ENCODE peak calls at places on chromosomes 2 and 18, in five cellular contexts. One of them, this sample, is unnamed.

GRCh38 chr2:223870840-223871618 is 33.6 kb upstream of the AP1S3 start:
- DNase-seq in CD4-positive, alpha-beta T cell: no peak
- DNase-seq in astrocyte: no peak
- DNase-seq in GM23248: peak
- DNase-seq in coronary artery: no peak
- DNase-seq in this sample: no peak

GRCh38 chr2:156947261-156947660 is 310.2 kb upstream of the GALNT5 start:
- DNase-seq in CD4-positive, alpha-beta T cell: no peak
- DNase-seq in astrocyte: no peak
- DNase-seq in GM23248: peak
- DNase-seq in coronary artery: no peak
- DNase-seq in this sample: no peak

GRCh38 chr2:157032019-157032418 is 225.5 kb upstream of the GALNT5 start:
- DNase-seq in CD4-positive, alpha-beta T cell: no peak
- DNase-seq in astrocyte: peak
- DNase-seq in GM23248: peak
- DNase-seq in coronary artery: no peak
- DNase-seq in this sample: peak

GRCh38 chr18:67731853-67732252 is 215.3 kb upstream of the DSEL start:
- DNase-seq in CD4-positive, alpha-beta T cell: no peak
- DNase-seq in astrocyte: peak
- DNase-seq in GM23248: peak
- DNase-seq in coronary artery: no peak
- DNase-seq in this sample: no peak

GRCh38 chr2:222523783-222524544 is 99.6 kb downstream of the SGPP2 start:
- DNase-seq in CD4-positive, alpha-beta T cell: no peak
- DNase-seq in astrocyte: no peak
- DNase-seq in GM23248: peak
- DNase-seq in coronary artery: no peak
- DNase-seq in this sample: no peak

GRCh38 chr2:47190188-47190818 is 35.2 kb upstream of the STPG4 start:
- DNase-seq in CD4-positive, alpha-beta T cell: no peak
- DNase-seq in astrocyte: peak
- DNase-seq in GM23248: peak
- DNase-seq in coronary artery: no peak
- DNase-seq in this sample: peak

GRCh38 chr2:45709137-45709536 is 57.7 kb downstream of the PRKCE start:
- DNase-seq in CD4-positive, alpha-beta T cell: no peak
- DNase-seq in astrocyte: no peak
- DNase-seq in GM23248: no peak
- DNase-seq in coronary artery: no peak
- DNase-seq in this sample: no peak

GRCh38 chr18:22817844-22818243 is 115.3 kb upstream of the RBBP8 start:
- DNase-seq in CD4-positive, alpha-beta T cell: no peak
- DNase-seq in astrocyte: peak
- DNase-seq in GM23248: no peak
- DNase-seq in coronary artery: no peak
- DNase-seq in this sample: no peak

DNA sequence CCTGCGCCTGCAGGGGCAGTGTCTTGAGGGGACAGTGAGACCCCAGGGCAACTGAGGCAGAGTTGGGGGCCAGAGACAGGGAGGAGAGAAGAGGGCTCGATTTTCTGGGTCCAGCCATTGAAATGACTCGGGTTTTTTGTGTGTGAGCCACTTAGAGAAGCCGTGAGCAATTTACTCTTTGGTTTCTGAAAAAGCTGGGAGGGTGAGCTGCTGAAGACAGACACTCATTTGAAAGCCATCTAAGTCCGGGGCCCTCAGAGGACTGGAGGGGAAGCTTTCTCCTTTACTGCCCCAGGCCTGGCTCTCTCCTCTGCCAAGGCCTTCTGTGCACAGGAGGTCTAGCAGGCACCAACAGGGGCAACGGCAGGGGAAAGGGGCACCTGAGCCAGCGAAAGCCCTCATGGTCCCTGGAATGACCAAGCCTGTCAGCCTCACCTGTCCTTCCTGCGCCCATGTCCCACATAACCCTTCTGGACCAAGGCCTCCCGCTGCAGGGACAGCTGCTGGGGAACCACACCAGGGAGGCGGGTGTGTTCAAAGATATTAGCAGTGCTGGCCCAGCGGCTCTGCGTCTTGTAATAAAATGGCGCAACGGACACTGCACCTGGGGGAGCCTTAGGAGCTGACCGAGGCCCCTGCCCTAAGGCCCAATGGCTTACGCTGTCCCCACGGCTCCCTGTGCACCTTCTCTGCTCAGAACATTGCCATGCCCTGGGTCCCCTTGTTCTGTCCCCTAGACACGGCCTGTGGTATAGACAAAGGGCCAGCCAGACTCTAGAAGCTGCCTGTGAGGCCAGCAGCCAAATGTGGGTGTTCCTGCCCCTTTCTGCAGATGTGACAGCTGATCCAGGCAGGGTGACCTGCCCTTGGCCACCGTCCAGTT is 45.8 kb downstream of the HS6ST1 start:
- DNase-seq in CD4-positive, alpha-beta T cell: no peak
- DNase-seq in astrocyte: no peak
- DNase-seq in GM23248: no peak
- DNase-seq in coronary artery: peak
- DNase-seq in this sample: no peak
- H3K27ac ChIP-seq in CD4-positive, alpha-beta T cell: no peak
- H3K27ac ChIP-seq in astrocyte: no peak
- H3K27ac ChIP-seq in GM23248: no peak
- H3K27ac ChIP-seq in coronary artery: no peak
- H3K27ac ChIP-seq in this sample: no peak

DNA sequence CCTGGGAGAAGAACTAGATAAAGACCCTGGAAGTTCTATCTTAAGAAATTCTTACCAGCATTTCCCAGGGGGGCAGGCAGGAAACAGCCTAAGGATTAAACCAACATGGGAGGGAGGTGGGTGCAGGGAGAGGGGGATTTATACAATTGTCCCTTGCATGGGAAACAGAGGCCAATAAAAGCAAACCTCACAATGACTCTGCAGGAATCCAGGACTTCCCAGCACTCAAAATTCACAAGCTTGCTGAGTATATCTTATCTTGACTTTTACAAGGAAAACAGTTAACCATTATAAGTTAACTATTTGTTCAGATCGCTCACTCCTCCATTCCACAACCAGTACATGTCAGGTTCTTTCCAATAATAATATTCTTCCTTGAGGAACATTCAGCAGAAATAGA is 241.3 kb downstream of the MREG start:
- DNase-seq in CD4-positive, alpha-beta T cell: no peak
- DNase-seq in astrocyte: peak
- DNase-seq in GM23248: peak
- DNase-seq in coronary artery: no peak
- DNase-seq in this sample: peak
- H3K27ac ChIP-seq in CD4-positive, alpha-beta T cell: no peak
- H3K27ac ChIP-seq in astrocyte: peak
- H3K27ac ChIP-seq in GM23248: peak
- H3K27ac ChIP-seq in coronary artery: peak
- H3K27ac ChIP-seq in this sample: peak

GRCh38 chr2:33167655-33168245 is 221.0 kb downstream of the LTBP1 start:
- DNase-seq in CD4-positive, alpha-beta T cell: no peak
- DNase-seq in astrocyte: peak
- DNase-seq in GM23248: peak
- DNase-seq in coronary artery: no peak
- DNase-seq in this sample: no peak

GRCh38 chr2:33168973-33169372 is 222.2 kb downstream of the LTBP1 start:
- DNase-seq in CD4-positive, alpha-beta T cell: no peak
- DNase-seq in astrocyte: no peak
- DNase-seq in GM23248: no peak
- DNase-seq in coronary artery: no peak
- DNase-seq in this sample: no peak

GRCh38 chr2:33168425-33168824 is 221.7 kb downstream of the LTBP1 start:
- DNase-seq in CD4-positive, alpha-beta T cell: no peak
- DNase-seq in astrocyte: no peak
- DNase-seq in GM23248: no peak
- DNase-seq in coronary artery: no peak
- DNase-seq in this sample: no peak

DNA sequence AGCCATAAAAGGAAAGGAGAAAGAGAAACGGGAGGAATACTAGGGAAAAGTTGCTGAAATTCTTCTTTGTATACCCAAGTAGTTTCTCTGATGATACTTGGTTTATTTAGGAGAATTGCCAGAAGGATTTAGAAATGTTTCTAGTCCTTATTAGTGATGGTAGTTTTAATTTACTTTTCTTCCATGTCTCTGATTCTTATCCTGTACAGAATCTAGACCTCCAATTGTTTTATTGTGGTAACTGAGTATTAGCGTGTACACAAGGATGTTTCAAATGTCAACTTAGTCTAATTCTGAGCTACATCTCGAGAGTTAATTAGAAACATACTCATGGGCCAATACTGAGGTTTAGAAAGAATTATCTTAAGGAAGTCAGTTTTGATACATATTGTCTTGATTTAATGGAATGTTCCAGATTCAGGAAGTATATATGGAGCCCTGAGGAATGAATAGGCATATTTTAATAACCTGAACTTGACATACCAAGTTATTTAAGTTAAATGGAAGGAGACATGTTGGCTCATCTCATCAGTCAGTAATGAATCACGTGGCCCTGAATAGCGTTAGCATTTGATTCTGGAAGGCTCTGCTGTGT is 219.6 kb downstream of the LTBP1 start:
- DNase-seq in CD4-positive, alpha-beta T cell: no peak
- DNase-seq in astrocyte: peak
- DNase-seq in GM23248: peak
- DNase-seq in coronary artery: no peak
- DNase-seq in this sample: no peak
- H3K27ac ChIP-seq in CD4-positive, alpha-beta T cell: no peak
- H3K27ac ChIP-seq in astrocyte: peak
- H3K27ac ChIP-seq in GM23248: peak
- H3K27ac ChIP-seq in coronary artery: peak
- H3K27ac ChIP-seq in this sample: peak

GRCh38 chr2:193251909-193252308 is 1057.2 kb upstream of the TMEFF2 start:
- DNase-seq in CD4-positive, alpha-beta T cell: no peak
- DNase-seq in astrocyte: no peak
- DNase-seq in GM23248: no peak
- DNase-seq in coronary artery: no peak
- DNase-seq in this sample: no peak

DNA sequence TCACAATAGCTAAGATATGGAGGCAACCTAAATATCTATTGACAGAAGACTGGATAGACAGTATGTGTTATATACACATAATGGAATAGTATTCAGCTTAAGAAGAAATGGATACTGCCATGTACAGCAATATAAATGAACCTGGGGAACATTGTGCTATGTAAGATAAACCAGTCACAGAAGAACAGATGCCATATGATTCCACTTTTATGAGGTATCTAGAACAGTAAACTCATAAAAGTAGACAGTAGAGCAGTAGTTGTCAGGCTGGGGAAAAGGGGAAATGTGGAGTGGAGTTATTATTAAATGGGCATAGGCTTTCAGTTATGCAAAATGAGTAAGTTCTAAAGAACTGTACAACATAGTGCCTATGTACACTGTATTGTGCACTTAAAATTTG is 1055.7 kb upstream of the TMEFF2 start:
- DNase-seq in CD4-positive, alpha-beta T cell: no peak
- DNase-seq in astrocyte: no peak
- DNase-seq in GM23248: no peak
- DNase-seq in coronary artery: no peak
- DNase-seq in this sample: no peak
- H3K27ac ChIP-seq in CD4-positive, alpha-beta T cell: no peak
- H3K27ac ChIP-seq in astrocyte: no peak
- H3K27ac ChIP-seq in GM23248: no peak
- H3K27ac ChIP-seq in coronary artery: no peak
- H3K27ac ChIP-seq in this sample: no peak

DNA sequence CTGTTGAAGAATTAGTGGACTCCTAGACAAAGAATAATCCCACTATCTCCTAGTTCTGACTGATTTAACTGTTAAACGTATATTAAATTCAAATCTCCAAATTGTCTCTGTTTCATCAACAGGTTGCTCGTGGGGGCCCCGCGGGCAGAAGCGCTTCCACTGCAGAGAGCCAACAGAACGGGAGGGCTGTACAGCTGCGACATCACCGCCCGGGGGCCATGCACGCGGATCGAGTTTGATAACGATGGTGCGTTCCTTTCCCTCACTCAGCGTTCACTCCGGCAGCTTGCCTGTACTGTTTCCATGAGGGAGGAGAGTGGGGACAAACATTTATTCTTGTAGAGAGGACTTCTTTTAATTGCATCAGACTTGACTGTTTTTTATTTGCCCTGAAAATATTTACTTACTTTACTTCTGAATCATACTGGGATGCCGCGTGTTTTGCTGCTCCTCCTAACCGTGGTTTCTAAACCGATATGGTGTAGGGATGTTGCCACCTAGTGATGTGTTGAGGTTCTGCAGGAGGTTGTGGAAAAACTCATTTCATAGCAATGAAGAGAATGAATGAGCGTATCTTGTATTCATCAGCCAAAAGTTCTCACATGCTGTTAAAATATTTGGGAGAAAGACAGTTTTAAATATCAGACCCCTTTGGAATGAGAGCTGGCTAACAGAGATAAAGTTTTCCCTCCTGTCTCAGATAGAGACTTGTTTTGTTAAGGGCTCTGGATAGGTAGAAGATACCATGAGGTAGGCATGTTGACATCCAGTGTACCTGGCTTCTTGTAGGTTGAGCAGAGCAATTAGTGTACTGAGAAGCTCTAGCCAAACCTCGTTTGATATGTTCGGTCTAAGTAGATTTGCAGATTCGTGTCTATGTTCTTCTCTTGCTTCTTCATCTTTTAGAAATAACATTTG is 38.3 kb downstream of the ITGA6 start:
- DNase-seq in CD4-positive, alpha-beta T cell: peak
- DNase-seq in astrocyte: peak
- DNase-seq in GM23248: peak
- DNase-seq in coronary artery: no peak
- DNase-seq in this sample: peak
- H3K27ac ChIP-seq in CD4-positive, alpha-beta T cell: peak
- H3K27ac ChIP-seq in astrocyte: no peak
- H3K27ac ChIP-seq in GM23248: peak
- H3K27ac ChIP-seq in coronary artery: no peak
- H3K27ac ChIP-seq in this sample: no peak

GRCh38 chr2:29611261-29611660 is 310.1 kb downstream of the ALK start:
- DNase-seq in CD4-positive, alpha-beta T cell: no peak
- DNase-seq in astrocyte: no peak
- DNase-seq in GM23248: no peak
- DNase-seq in coronary artery: no peak
- DNase-seq in this sample: no peak
- H3K27ac ChIP-seq in CD4-positive, alpha-beta T cell: no peak
- H3K27ac ChIP-seq in astrocyte: no peak
- H3K27ac ChIP-seq in GM23248: no peak
- H3K27ac ChIP-seq in coronary artery: no peak
- H3K27ac ChIP-seq in this sample: no peak

DNA sequence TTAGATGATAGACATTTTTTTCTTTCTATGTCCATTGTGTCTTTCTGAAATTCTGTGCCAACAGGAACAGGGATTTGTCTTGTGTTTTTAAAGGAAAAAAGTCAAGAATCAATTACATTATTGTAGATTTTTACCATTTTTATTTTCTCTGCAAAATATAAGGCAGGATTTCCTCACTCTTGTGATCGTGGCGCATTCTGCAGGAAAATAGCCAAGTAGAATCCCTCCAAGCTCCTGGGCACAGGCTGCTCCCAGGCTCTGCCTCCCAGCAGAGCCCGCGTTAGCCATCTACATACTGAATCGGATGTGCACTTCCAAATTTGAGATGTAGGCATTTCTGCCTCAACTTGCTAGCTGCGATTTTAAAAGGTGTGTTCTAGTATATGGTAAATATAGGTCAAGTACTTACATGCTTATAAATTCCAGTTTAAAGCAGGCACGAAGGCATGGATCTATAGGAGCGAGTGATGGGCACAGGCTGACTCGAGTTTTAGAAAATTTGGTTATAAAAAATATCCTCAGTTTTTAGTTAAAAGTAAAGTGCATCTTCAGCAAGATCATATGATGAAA is 10.3 kb downstream of the TSHZ1 start:
- DNase-seq in CD4-positive, alpha-beta T cell: no peak
- DNase-seq in astrocyte: no peak
- DNase-seq in GM23248: no peak
- DNase-seq in coronary artery: no peak
- DNase-seq in this sample: no peak
- H3K27ac ChIP-seq in CD4-positive, alpha-beta T cell: no peak
- H3K27ac ChIP-seq in astrocyte: no peak
- H3K27ac ChIP-seq in GM23248: no peak
- H3K27ac ChIP-seq in coronary artery: no peak
- H3K27ac ChIP-seq in this sample: no peak